ENCODE peak calls at places on chromosomes 4 and X, in nine cellular contexts. A is pulmonary artery endothelial cell; O is activated CD8-positive, alpha-beta T cell treated with anti-CD3 and anti-CD28 coated beads for 36 hours; P is lower lobe of right lung; B is activated T-helper 1 cell treated with Interleukin-2 at 50 U/mL for 16 hours; S is effector memory CD4-positive, alpha-beta T cell; D is CD4-positive, alpha-beta T cell; W is activated T-cell treated with anti-CD3 and anti-CD28 coated beads, Interleukin-2, amount 50 U/mL, for 72 hours; F is GOT3. N is an unnamed sample.

GRCh38 chrX:55794420-55794819 is 76.9 kb downstream of the RRAGB start:
- DNase-seq in A (no peak), O (no peak), P (no peak), B (no peak), S (no peak), D (no peak), W (no peak), F (no peak), N (no peak)

GRCh38 chr4:158722291-158722916 is 792 bp downstream of the PPID start:
- DNase-seq in A (no peak), O (peak), P (no peak), B (no peak), S (no peak), D (no peak), W (no peak), F (no peak), N (no peak)

GRCh38 chrX:10722804-10723364 is 102.5 kb upstream of the MID1 start:
- DNase-seq in A (no peak), O (peak), P (no peak), B (no peak), S (no peak), D (peak), W (peak), F (peak), N (peak)

GRCh38 chr4:45663495-45664148 is 460.2 kb downstream of the GABRG1 start:
- DNase-seq in A (no peak), O (no peak), P (no peak), B (no peak), S (no peak), D (no peak), W (no peak), F (no peak), N (no peak)

GRCh38 chr4:15677507-15677988 is 4.1 kb upstream of the FAM200B start:
- DNase-seq in A (no peak), O (no peak), P (no peak), B (no peak), S (no peak), D (no peak), W (no peak), F (no peak), N (no peak)

GRCh38 chr4:100986360-100986868 is 360.9 kb downstream of the PPP3CA start:
- DNase-seq in A (no peak), O (no peak), P (peak), B (no peak), S (no peak), D (no peak), W (no peak), F (no peak), N (no peak)

GRCh38 chrX:83469551-83469950 is 38.5 kb upstream of the POU3F4 start:
- DNase-seq in A (no peak), O (peak), P (no peak), B (no peak), S (no peak), D (no peak), W (peak), F (no peak), N (peak)

GRCh38 chr4:8181119-8181518 is 18.0 kb upstream of the SH3TC1 start:
- DNase-seq in A (no peak), O (no peak), P (no peak), B (no peak), S (no peak), D (no peak), W (no peak), F (no peak), N (no peak)

GRCh38 chr4:166324321-166324720 is 451.3 kb downstream of the TLL1 start:
- DNase-seq in A (no peak), O (peak), P (no peak), B (no peak), S (no peak), D (no peak), W (no peak), F (no peak), N (no peak)

GRCh38 chrX:50206753-50207152 is 2.2 kb downstream of the CCNB3 start:
- DNase-seq in A (no peak), O (no peak), P (no peak), B (no peak), S (no peak), D (no peak), W (no peak), F (no peak), N (no peak)

GRCh38 chrX:97363843-97364242 is 480.1 kb downstream of the RPA4 start:
- DNase-seq in A (no peak), O (no peak), P (no peak), B (no peak), S (no peak), D (no peak), W (no peak), F (no peak), N (no peak)

GRCh38 chr4:121164291-121164690 is at the start of gene TNIP3:
- DNase-seq in A (peak), O (no peak), P (no peak), B (no peak), S (no peak), D (no peak), W (no peak), F (no peak), N (no peak)

GRCh38 chrX:15269618-15270521 is at the start of gene ASB9:
- DNase-seq in A (peak), O (peak), P (peak), B (no peak), S (no peak), D (no peak), W (peak), F (peak), N (no peak)

GRCh38 chr4:145734051-145734450 is 54.1 kb downstream of the C4orf51 start:
- DNase-seq in A (no peak), O (no peak), P (no peak), B (no peak), S (no peak), D (no peak), W (no peak), F (no peak), N (no peak)

GRCh38 chr4:36273276-36273675 is 8.1 kb upstream of the DTHD1 start:
- DNase-seq in A (no peak), O (no peak), P (no peak), B (no peak), S (no peak), D (no peak), W (no peak), F (no peak), N (no peak)

GRCh38 chr4:24611575-24611974 is 27.2 kb upstream of the DHX15 start:
- DNase-seq in A (no peak), O (no peak), P (no peak), B (no peak), S (no peak), D (no peak), W (no peak), F (no peak), N (no peak)

GRCh38 chr4:41880840-41881831 is 54.1 kb upstream of the TMEM33 start:
- DNase-seq in A (no peak), O (no peak), P (no peak), B (no peak), S (no peak), D (no peak), W (no peak), F (no peak), N (no peak)